ENCODE peak calls at places on chromosomes 12 and 14, in ten cellular contexts. One of them, this sample, is unnamed.
A peak's percentile ranks its signal among the peaks of the same experiment; 100 is the strongest.

GRCh38 chr12:72330291-72330690 is 58.1 kb downstream of the TRHDE start:
- DNase-seq in lower lobe of right lung: no peak
- DNase-seq in aorta: no peak
- DNase-seq in stomach: no peak
- DNase-seq in CD8-positive, alpha-beta T cell: no peak
- DNase-seq in right cardiac atrium: no peak
- DNase-seq in left ventricle myocardium inferior: no peak
- DNase-seq in HCT116: no peak
- DNase-seq in suprapubic skin: no peak
- DNase-seq in adrenal gland: no peak
- DNase-seq in this sample: no peak

GRCh38 chr12:45989277-45989856 is 1.0 kb downstream of the SCAF11 start:
- DNase-seq in CD8-positive, alpha-beta T cell: no peak
- DNase-seq in right cardiac atrium: no peak
- DNase-seq in adrenal gland: no peak
- DNase-seq in HCT116: peak; percentile 28
- DNase-seq in stomach: peak; percentile 68
- DNase-seq in aorta: no peak
- DNase-seq in left ventricle myocardium inferior: no peak
- DNase-seq in lower lobe of right lung: no peak
- DNase-seq in suprapubic skin: no peak
- DNase-seq in this sample: no peak

GRCh38 chr14:21098134-21098891 is at the start of gene ZNF219:
- DNase-seq in right cardiac atrium: peak; percentile 87
- DNase-seq in aorta: peak; percentile 87
- DNase-seq in left ventricle myocardium inferior: peak; percentile 74
- DNase-seq in CD8-positive, alpha-beta T cell: no peak
- DNase-seq in suprapubic skin: no peak
- DNase-seq in HCT116: no peak
- DNase-seq in stomach: peak; percentile 53
- DNase-seq in lower lobe of right lung: peak; percentile 65
- DNase-seq in adrenal gland: peak; percentile 88
- DNase-seq in this sample: peak; percentile 83

GRCh38 chr12:57452937-57453509 is 2.1 kb upstream of the INHBE start:
- DNase-seq in HCT116: no peak
- DNase-seq in left ventricle myocardium inferior: peak; percentile 80
- DNase-seq in suprapubic skin: peak; percentile 86
- DNase-seq in stomach: peak; percentile 82
- DNase-seq in CD8-positive, alpha-beta T cell: no peak
- DNase-seq in right cardiac atrium: peak; percentile 94
- DNase-seq in adrenal gland: peak; percentile 82
- DNase-seq in lower lobe of right lung: peak; percentile 83
- DNase-seq in aorta: peak; percentile 94
- DNase-seq in this sample: no peak

GRCh38 chr12:124452576-124453391 is 114.6 kb downstream of the NCOR2 start:
- DNase-seq in HCT116: no peak
- DNase-seq in lower lobe of right lung: no peak
- DNase-seq in aorta: peak; percentile 63
- DNase-seq in left ventricle myocardium inferior: no peak
- DNase-seq in stomach: no peak
- DNase-seq in right cardiac atrium: no peak
- DNase-seq in CD8-positive, alpha-beta T cell: no peak
- DNase-seq in suprapubic skin: no peak
- DNase-seq in adrenal gland: no peak
- DNase-seq in this sample: no peak

GRCh38 chr12:76084277-76085158 is at the start of gene NAP1L1:
- DNase-seq in adrenal gland: peak; percentile 98
- DNase-seq in stomach: peak; percentile 97
- DNase-seq in right cardiac atrium: peak; percentile 100
- DNase-seq in lower lobe of right lung: peak; percentile 99
- DNase-seq in HCT116: peak; percentile 85
- DNase-seq in aorta: peak; percentile 99
- DNase-seq in left ventricle myocardium inferior: peak; percentile 99
- DNase-seq in CD8-positive, alpha-beta T cell: peak; percentile 95
- DNase-seq in suprapubic skin: peak; percentile 97
- DNase-seq in this sample: peak; percentile 98

GRCh38 chr12:43338848-43339526 is 213.0 kb downstream of the ADAMTS20 start:
- DNase-seq in lower lobe of right lung: no peak
- DNase-seq in suprapubic skin: no peak
- DNase-seq in aorta: no peak
- DNase-seq in stomach: no peak
- DNase-seq in left ventricle myocardium inferior: no peak
- DNase-seq in HCT116: peak; percentile 16
- DNase-seq in adrenal gland: peak; percentile 8
- DNase-seq in right cardiac atrium: no peak
- DNase-seq in CD8-positive, alpha-beta T cell: no peak
- DNase-seq in this sample: no peak

GRCh38 chr14:36441283-36441682 is 78.7 kb downstream of the NKX2-1 start:
- DNase-seq in suprapubic skin: no peak
- DNase-seq in aorta: no peak
- DNase-seq in left ventricle myocardium inferior: no peak
- DNase-seq in adrenal gland: no peak
- DNase-seq in CD8-positive, alpha-beta T cell: no peak
- DNase-seq in right cardiac atrium: no peak
- DNase-seq in stomach: no peak
- DNase-seq in HCT116: no peak
- DNase-seq in lower lobe of right lung: no peak
- DNase-seq in this sample: no peak

GRCh38 chr14:101006008-101006407 is 102.5 kb upstream of the RTL1 start:
- DNase-seq in HCT116: no peak
- DNase-seq in left ventricle myocardium inferior: no peak
- DNase-seq in CD8-positive, alpha-beta T cell: no peak
- DNase-seq in lower lobe of right lung: no peak
- DNase-seq in adrenal gland: no peak
- DNase-seq in aorta: peak; percentile 57
- DNase-seq in stomach: no peak
- DNase-seq in right cardiac atrium: no peak
- DNase-seq in suprapubic skin: peak; percentile 49
- DNase-seq in this sample: no peak

GRCh38 chr12:1993871-1994371 is 10.3 kb downstream of the DCP1B start:
- DNase-seq in right cardiac atrium: no peak
- DNase-seq in stomach: no peak
- DNase-seq in suprapubic skin: no peak
- DNase-seq in HCT116: no peak
- DNase-seq in adrenal gland: no peak
- DNase-seq in lower lobe of right lung: no peak
- DNase-seq in left ventricle myocardium inferior: no peak
- DNase-seq in aorta: no peak
- DNase-seq in CD8-positive, alpha-beta T cell: no peak
- DNase-seq in this sample: no peak

DNA sequence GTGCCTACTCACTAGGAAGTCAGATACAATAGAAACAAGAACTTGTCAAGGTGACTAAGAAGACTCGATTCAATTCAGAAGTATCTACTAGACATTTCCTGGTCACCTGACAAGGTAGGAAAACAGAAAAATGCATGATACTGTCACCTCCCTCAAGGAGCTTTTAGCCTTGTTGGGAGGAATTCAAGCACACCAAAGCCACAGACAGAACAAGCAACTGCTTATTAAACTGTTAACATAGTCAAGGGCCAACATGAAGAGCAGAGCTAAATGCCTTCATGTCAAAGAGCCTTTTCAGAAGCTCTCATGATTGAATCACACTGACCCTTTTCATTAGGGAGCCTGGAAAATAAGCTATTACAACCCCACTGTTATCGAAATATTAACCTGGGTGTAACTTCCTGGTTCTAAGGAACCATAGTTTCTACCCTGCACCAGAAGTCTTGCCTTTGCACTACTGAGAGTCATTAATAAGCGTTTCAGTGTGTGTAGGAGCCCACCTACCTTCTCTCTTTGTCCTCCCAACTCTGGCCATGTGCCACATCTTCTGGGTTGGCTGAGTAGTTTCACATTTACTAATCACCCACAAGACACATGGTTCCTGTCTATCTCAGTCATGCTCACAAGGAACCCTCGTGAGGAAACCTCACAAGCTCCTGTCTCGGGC is 31.0 kb upstream of the LGALS3 start:
- DNase-seq in CD8-positive, alpha-beta T cell: no peak
- DNase-seq in left ventricle myocardium inferior: no peak
- DNase-seq in HCT116: no peak
- DNase-seq in lower lobe of right lung: peak; percentile 64
- DNase-seq in adrenal gland: no peak
- DNase-seq in stomach: peak; percentile 53
- DNase-seq in right cardiac atrium: no peak
- DNase-seq in aorta: no peak
- DNase-seq in suprapubic skin: peak; percentile 69
- DNase-seq in this sample: no peak
- H3K4me3 ChIP-seq in CD8-positive, alpha-beta T cell: no peak overlapping the region
- H3K4me3 ChIP-seq in left ventricle myocardium inferior: no peak overlapping the region
- H3K4me3 ChIP-seq in HCT116: no peak overlapping the region
- H3K4me3 ChIP-seq in lower lobe of right lung: no peak overlapping the region
- H3K4me3 ChIP-seq in adrenal gland: no peak overlapping the region
- H3K4me3 ChIP-seq in stomach: no peak overlapping the region
- H3K4me3 ChIP-seq in right cardiac atrium: no peak overlapping the region
- H3K4me3 ChIP-seq in aorta: no peak overlapping the region
- H3K4me3 ChIP-seq in suprapubic skin: no peak overlapping the region
- H3K4me3 ChIP-seq in this sample: no peak overlapping the region

GRCh38 chr12:47190271-47190750 is 110.6 kb upstream of the AMIGO2 start:
- DNase-seq in stomach: no peak
- DNase-seq in aorta: no peak
- DNase-seq in suprapubic skin: no peak
- DNase-seq in left ventricle myocardium inferior: no peak
- DNase-seq in right cardiac atrium: no peak
- DNase-seq in HCT116: no peak
- DNase-seq in CD8-positive, alpha-beta T cell: no peak
- DNase-seq in adrenal gland: no peak
- DNase-seq in lower lobe of right lung: no peak
- DNase-seq in this sample: no peak

GRCh38 chr12:47188576-47189441 is 109.0 kb upstream of the AMIGO2 start:
- DNase-seq in stomach: no peak
- DNase-seq in left ventricle myocardium inferior: no peak
- DNase-seq in aorta: no peak
- DNase-seq in lower lobe of right lung: no peak
- DNase-seq in CD8-positive, alpha-beta T cell: no peak
- DNase-seq in adrenal gland: peak; percentile 31
- DNase-seq in suprapubic skin: no peak
- DNase-seq in HCT116: no peak
- DNase-seq in right cardiac atrium: no peak
- DNase-seq in this sample: no peak

GRCh38 chr12:47190905-47191304 is 111.1 kb upstream of the AMIGO2 start:
- DNase-seq in aorta: no peak
- DNase-seq in stomach: no peak
- DNase-seq in CD8-positive, alpha-beta T cell: no peak
- DNase-seq in HCT116: no peak
- DNase-seq in left ventricle myocardium inferior: no peak
- DNase-seq in lower lobe of right lung: no peak
- DNase-seq in suprapubic skin: no peak
- DNase-seq in adrenal gland: no peak
- DNase-seq in right cardiac atrium: no peak
- DNase-seq in this sample: no peak

GRCh38 chr12:47192046-47192445 is 112.3 kb upstream of the AMIGO2 start:
- DNase-seq in HCT116: no peak
- DNase-seq in aorta: no peak
- DNase-seq in adrenal gland: no peak
- DNase-seq in right cardiac atrium: no peak
- DNase-seq in stomach: no peak
- DNase-seq in lower lobe of right lung: no peak
- DNase-seq in suprapubic skin: no peak
- DNase-seq in CD8-positive, alpha-beta T cell: no peak
- DNase-seq in left ventricle myocardium inferior: no peak
- DNase-seq in this sample: no peak

DNA sequence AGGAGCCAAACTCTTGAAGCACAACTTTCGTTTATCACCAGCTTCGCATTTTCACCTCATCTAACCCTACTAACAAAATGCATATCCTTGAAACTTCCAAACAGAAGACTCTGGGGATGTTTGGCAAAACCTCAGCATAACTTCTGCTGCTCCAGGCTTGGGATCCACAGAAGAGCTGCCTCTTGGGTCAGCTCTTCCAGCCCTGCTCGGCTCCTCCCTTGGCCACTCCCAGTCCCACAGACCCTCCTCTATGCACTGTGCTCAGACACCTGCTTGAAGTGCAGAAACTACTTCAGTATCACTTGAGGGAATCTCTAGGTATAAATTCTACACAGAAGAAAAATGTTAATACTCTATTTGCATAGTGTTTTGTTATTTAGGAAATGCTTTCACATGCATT is 110.0 kb upstream of the AMIGO2 start:
- DNase-seq in left ventricle myocardium inferior: no peak
- DNase-seq in adrenal gland: no peak
- DNase-seq in stomach: no peak
- DNase-seq in CD8-positive, alpha-beta T cell: no peak
- DNase-seq in lower lobe of right lung: no peak
- DNase-seq in suprapubic skin: no peak
- DNase-seq in aorta: no peak
- DNase-seq in HCT116: no peak
- DNase-seq in right cardiac atrium: no peak
- DNase-seq in this sample: no peak
- H3K4me1 ChIP-seq in left ventricle myocardium inferior: peaks cover 43% of the 10 kb centered on the region
- H3K4me1 ChIP-seq in adrenal gland: peaks cover 16% of the 10 kb centered on the region
- H3K4me1 ChIP-seq in stomach: peaks cover 7% of the 10 kb centered on the region
- H3K4me1 ChIP-seq in CD8-positive, alpha-beta T cell: peaks cover 81% of the 10 kb centered on the region
- H3K4me1 ChIP-seq in lower lobe of right lung: peaks cover 41% of the 10 kb centered on the region
- H3K4me1 ChIP-seq in suprapubic skin: no peaks in the 10 kb centered on the region
- H3K4me1 ChIP-seq in aorta: no peaks in the 10 kb centered on the region
- H3K4me1 ChIP-seq in HCT116: no peaks in the 10 kb centered on the region
- H3K4me1 ChIP-seq in right cardiac atrium: peaks cover 12% of the 10 kb centered on the region
- H3K4me1 ChIP-seq in this sample: peaks cover 22% of the 10 kb centered on the region

GRCh38 chr12:6635856-6636521 is at the start of gene LPAR5:
- DNase-seq in stomach: peak; percentile 78
- DNase-seq in adrenal gland: no peak
- DNase-seq in CD8-positive, alpha-beta T cell: peak; percentile 46
- DNase-seq in lower lobe of right lung: peak; percentile 62
- DNase-seq in left ventricle myocardium inferior: no peak
- DNase-seq in suprapubic skin: peak; percentile 81
- DNase-seq in right cardiac atrium: peak; percentile 79
- DNase-seq in aorta: no peak
- DNase-seq in HCT116: peak; percentile 32
- DNase-seq in this sample: peak; percentile 83
- H3K4me3 ChIP-seq in stomach: peak within 1 kb of the TSS; percentile 25
- H3K4me3 ChIP-seq in adrenal gland: no peak within 1 kb of the TSS
- H3K4me3 ChIP-seq in CD8-positive, alpha-beta T cell: peak within 1 kb of the TSS; percentile 44
- H3K4me3 ChIP-seq in lower lobe of right lung: peak within 1 kb of the TSS; percentile 7
- H3K4me3 ChIP-seq in left ventricle myocardium inferior: peak within 1 kb of the TSS; percentile 23
- H3K4me3 ChIP-seq in suprapubic skin: peak within 1 kb of the TSS; percentile 28
- H3K4me3 ChIP-seq in right cardiac atrium: no peak within 1 kb of the TSS
- H3K4me3 ChIP-seq in aorta: no peak within 1 kb of the TSS
- H3K4me3 ChIP-seq in HCT116: peak within 1 kb of the TSS; percentile 57
- H3K4me3 ChIP-seq in this sample: peak within 1 kb of the TSS; percentile 36

DNA sequence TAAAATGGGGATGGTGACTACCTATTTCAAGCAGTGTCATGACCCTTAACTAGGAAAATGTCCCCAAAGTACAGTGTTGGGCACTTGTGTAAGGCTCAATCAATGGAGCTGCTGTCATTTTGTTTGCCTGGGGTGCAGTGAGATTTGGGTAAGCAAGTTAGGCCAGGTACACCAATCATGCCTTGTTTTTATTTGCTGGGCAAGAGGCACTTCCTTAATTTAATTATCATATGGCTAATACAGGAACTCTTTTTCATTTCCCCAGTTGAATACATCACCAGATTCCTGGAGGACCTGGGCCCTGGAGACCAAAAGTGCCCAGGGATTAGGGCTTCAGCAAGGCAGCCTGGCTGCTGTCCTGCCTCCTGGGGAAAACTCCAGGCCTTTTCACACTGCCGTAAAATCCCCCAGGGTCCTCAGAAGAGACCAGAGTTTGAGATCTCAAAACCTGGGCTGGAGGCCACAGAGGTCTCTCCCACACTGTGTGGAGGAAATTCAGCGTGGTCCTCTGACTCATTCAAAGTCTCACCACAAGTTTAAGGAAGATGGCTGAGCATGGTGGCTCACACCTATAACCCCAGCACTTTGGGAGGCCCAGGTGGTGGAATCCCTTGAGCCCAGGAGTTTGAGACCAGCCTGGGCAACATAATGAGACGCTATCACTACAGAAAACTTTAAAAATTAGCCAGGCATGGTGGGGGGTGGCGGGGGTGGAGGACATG is 28.4 kb upstream of the FOXN3 start:
- DNase-seq in stomach: no peak
- DNase-seq in HCT116: no peak
- DNase-seq in left ventricle myocardium inferior: no peak
- DNase-seq in adrenal gland: no peak
- DNase-seq in lower lobe of right lung: no peak
- DNase-seq in suprapubic skin: no peak
- DNase-seq in CD8-positive, alpha-beta T cell: no peak
- DNase-seq in aorta: no peak
- DNase-seq in right cardiac atrium: no peak
- DNase-seq in this sample: no peak
- H3K4me1 ChIP-seq in stomach: no peaks in the 10 kb centered on the region
- H3K4me1 ChIP-seq in HCT116: no peaks in the 10 kb centered on the region
- H3K4me1 ChIP-seq in left ventricle myocardium inferior: peaks cover 33% of the 10 kb centered on the region
- H3K4me1 ChIP-seq in adrenal gland: no peaks in the 10 kb centered on the region
- H3K4me1 ChIP-seq in lower lobe of right lung: peaks cover 36% of the 10 kb centered on the region
- H3K4me1 ChIP-seq in suprapubic skin: peaks cover 10% of the 10 kb centered on the region
- H3K4me1 ChIP-seq in CD8-positive, alpha-beta T cell: peaks cover 43% of the 10 kb centered on the region
- H3K4me1 ChIP-seq in aorta: no peaks in the 10 kb centered on the region
- H3K4me1 ChIP-seq in right cardiac atrium: no peaks in the 10 kb centered on the region
- H3K4me1 ChIP-seq in this sample: peaks cover 21% of the 10 kb centered on the region